ENCODE peak calls at places on chromosomes 5 and 9, in seven cellular contexts. I is keratinocyte, G is stomach, M is choroid plexus epithelial cell, U is mammary epithelial cell, K is tibial nerve, P is bronchial epithelial cell. D is an unnamed sample.

GRCh38 chr9:123997665-123998277 is 13.8 kb upstream of the LHX2 start:
- DNase-seq in P (peak; percentile 62), M (peak; percentile 25), I (peak; percentile 5), G (no peak), K (peak; percentile 16), U (peak; percentile 79), D (peak; percentile 80)

GRCh38 chr9:121299467-121300282 is 31.7 kb downstream of the GSN start:
- DNase-seq in U (peak; percentile 19), G (peak; percentile 57), I (no peak), P (no peak), M (peak; percentile 43), K (peak; percentile 67), D (peak; percentile 29)

GRCh38 chr5:174413520-174414314 is 310.7 kb upstream of the MSX2 start:
- DNase-seq in I (no peak), M (peak; percentile 52), U (no peak), K (peak; percentile 18), G (no peak), P (no peak), D (no peak)

GRCh38 chr9:112175796-112176315 is 759 bp upstream of the SUSD1 start:
- DNase-seq in I (no peak), M (no peak), K (no peak), P (no peak), U (no peak), G (no peak), D (no peak)

GRCh38 chr5:177040814-177041410 is 18.4 kb downstream of the ZNF346 start:
- DNase-seq in I (no peak), M (peak; percentile 14), U (peak; percentile 61), P (peak; percentile 23), G (no peak), K (no peak), D (peak; percentile 42)

GRCh38 chr5:6704361-6704851 is 8.8 kb upstream of the TENT4A start:
- DNase-seq in G (no peak), U (peak; percentile 69), I (peak; percentile 17), K (peak; percentile 22), M (peak; percentile 94), P (peak; percentile 68), D (peak; percentile 91)

GRCh38 chr5:150649108-150649827 is 8.8 kb downstream of the SYNPO start:
- DNase-seq in U (no peak), P (no peak), I (no peak), M (no peak), K (no peak), G (no peak), D (no peak)

GRCh38 chr9:135910757-135911156 is 3.4 kb upstream of the CAMSAP1 start:
- DNase-seq in U (no peak), I (no peak), G (no peak), K (no peak), P (no peak), M (no peak), D (no peak)

GRCh38 chr5:150636391-150637244 is 3.8 kb upstream of the SYNPO start:
- DNase-seq in P (peak; percentile 77), K (peak; percentile 54), I (no peak), M (peak; percentile 65), U (peak; percentile 71), G (peak; percentile 86), D (peak; percentile 84)

GRCh38 chr9:38062106-38062497 is 6.9 kb downstream of the SHB start:
- DNase-seq in G (no peak), P (no peak), M (no peak), U (no peak), I (no peak), K (no peak), D (no peak)

GRCh38 chr9:136088481-136088938 is 6.6 kb downstream of the NACC2 start:
- DNase-seq in P (no peak), K (no peak), M (no peak), I (no peak), U (no peak), G (no peak), D (no peak)

GRCh38 chr9:5834214-5834613 is 1.3 kb upstream of the ERMP1 start:
- DNase-seq in P (no peak), M (no peak), K (no peak), G (no peak), U (no peak), I (no peak), D (no peak)

GRCh38 chr9:71850996-71851395 is 60.0 kb downstream of the ABHD17B start:
- DNase-seq in I (no peak), G (no peak), M (no peak), U (no peak), P (no peak), K (no peak), D (no peak)

GRCh38 chr9:71844808-71845207 is 66.2 kb downstream of the ABHD17B start:
- DNase-seq in P (no peak), M (no peak), U (no peak), G (no peak), I (no peak), K (no peak), D (no peak)

GRCh38 chr9:71853084-71853483 is 57.9 kb downstream of the ABHD17B start:
- DNase-seq in K (no peak), P (peak; percentile 29), G (no peak), U (no peak), M (no peak), I (no peak), D (peak; percentile 15)

GRCh38 chr9:71847892-71848291 is 63.1 kb downstream of the ABHD17B start:
- DNase-seq in U (no peak), K (no peak), M (no peak), G (no peak), I (no peak), P (no peak), D (no peak)
- TF ChIP-seq CTCF in U (no peak), K (no peak), M (no peak), G (no peak), I (no peak), P (no peak), D (no peak)

DNA sequence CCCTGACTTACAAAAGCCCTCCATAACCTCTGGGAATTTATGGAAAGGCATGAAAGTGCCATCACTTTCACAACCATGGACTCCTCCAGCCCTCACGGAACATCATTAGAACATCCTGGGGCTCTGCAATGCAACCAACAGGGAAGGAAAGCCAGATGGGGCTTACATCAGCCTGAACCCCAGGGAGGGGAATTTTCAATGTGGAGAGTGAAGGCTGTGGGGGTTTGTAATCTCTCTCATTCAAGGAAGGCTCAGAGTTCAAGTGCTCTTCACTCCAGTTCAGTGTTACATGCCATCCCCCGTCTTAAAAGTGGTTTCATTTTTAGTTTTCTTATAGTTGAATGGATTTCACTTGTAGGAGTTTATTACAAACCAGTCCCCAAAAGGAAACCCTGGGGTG is 5.7 kb downstream of the SPRY4 start:
- DNase-seq in M (peak; percentile 58), G (no peak), U (no peak), K (no peak), P (no peak), I (no peak), D (no peak)
- H3K4me3 ChIP-seq in M (peak overlapping the region; percentile 34), G (no peak overlapping the region), U (no peak overlapping the region), K (no peak overlapping the region), P (no peak overlapping the region), I (no peak overlapping the region), D (no peak overlapping the region)

GRCh38 chr9:127876764-127877562 is 512 bp downstream of the AK1 start:
- DNase-seq in I (no peak), U (no peak), K (no peak), G (no peak), M (no peak), P (no peak), D (no peak)

GRCh38 chr9:127878001-127878651 is 651 bp upstream of the AK1 start:
- DNase-seq in K (no peak), P (no peak), G (no peak), U (no peak), I (no peak), M (no peak), D (no peak)

GRCh38 chr9:127878652-127879377 is 1.3 kb upstream of the AK1 start:
- DNase-seq in M (no peak), I (no peak), P (no peak), G (no peak), K (no peak), U (no peak), D (no peak)

GRCh38 chr9:127876026-127876763 is 1.3 kb downstream of the AK1 start:
- DNase-seq in M (no peak), I (no peak), P (no peak), G (no peak), K (no peak), U (no peak), D (no peak)

DNA sequence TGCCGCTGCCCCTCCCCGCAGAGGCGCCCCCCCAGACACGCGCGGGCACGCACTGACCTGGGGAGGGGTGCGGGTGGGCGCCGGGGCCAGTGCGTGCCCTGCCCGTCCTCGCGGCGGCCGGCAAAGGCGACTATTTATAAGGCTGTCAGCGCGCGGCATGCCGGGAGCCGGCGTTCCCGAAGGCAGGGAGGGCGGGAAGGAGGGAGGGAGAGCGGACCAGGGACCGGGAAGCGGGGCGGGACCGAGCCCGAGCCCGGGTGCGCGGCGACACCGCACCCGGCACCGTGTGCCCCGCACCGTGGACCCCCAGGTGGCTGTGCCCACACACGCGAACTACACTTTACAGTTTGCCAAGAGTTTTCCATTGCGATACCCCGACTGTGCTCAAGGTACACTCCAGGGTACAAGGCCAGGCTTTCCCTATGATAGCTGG is at the start of gene AK1:
- DNase-seq in I (no peak), G (peak; percentile 80), K (peak; percentile 68), M (peak; percentile 45), U (peak; percentile 34), P (no peak), D (peak; percentile 55)
- TF ChIP-seq CTCF in I (no peak), G (no peak), K (no peak), M (no peak), U (no peak), P (no peak), D (no peak)

GRCh38 chr5:112625586-112625985 is 112.1 kb upstream of the APC start:
- DNase-seq in U (no peak), P (no peak), I (no peak), K (no peak), G (no peak), M (no peak), D (no peak)
- H3K4me3 ChIP-seq in U (no peak overlapping the region), P (no peak overlapping the region), I (no peak overlapping the region), K (no peak overlapping the region), G (no peak overlapping the region), M (no peak overlapping the region), D (no peak overlapping the region)

GRCh38 chr5:145347026-145347616 is 488.0 kb downstream of the PRELID2 start:
- DNase-seq in M (peak; percentile 94), G (no peak), P (peak; percentile 47), I (no peak), U (peak; percentile 40), K (no peak), D (peak; percentile 55)
- TF ChIP-seq CTCF in M (peak; percentile 93), G (peak; percentile 22), P (peak; percentile 63), I (peak; percentile 67), U (peak; percentile 70), K (no peak), D (peak; percentile 78)

GRCh38 chr9:127873886-127874285 is 3.6 kb downstream of the AK1 start:
- DNase-seq in U (no peak), K (peak; percentile 63), M (no peak), I (no peak), P (no peak), G (peak; percentile 90), D (no peak)
- H3K4me3 ChIP-seq in U (no peak overlapping the region), K (no peak overlapping the region), M (no peak overlapping the region), I (no peak overlapping the region), P (no peak overlapping the region), G (peak overlapping the region; percentile 15), D (no peak overlapping the region)